ENCODE peak calls at places on chromosomes 12 and 14, in six cellular contexts. E is fibroblast of the conjunctiva; H is NCI-H774; I is progenitor cell of endocrine pancreas; K is stimulated activated CD4-positive, alpha-beta T cell treated with anti-CD3 and anti-CD28 coated beads, Interleukin-12 subunit alpha, Interleukin-12 subunit beta, amount 100 ng/mL, for 48 hours; N is ureter. S is an unnamed sample.

GRCh38 chr14:22691171-22691570 is 47.0 kb upstream of the OR6J1 start:
- DNase-seq in E (no peak), H (no peak), I (no peak), K (no peak), N (no peak), S (peak; percentile 94)

GRCh38 chr14:73168274-73168673 is 32.0 kb downstream of the PSEN1 start:
- DNase-seq in E (no peak), H (no peak), I (no peak), K (no peak), N (no peak), S (no peak)

GRCh38 chr12:108865169-108865568 is 7.8 kb upstream of the SSH1 start:
- DNase-seq in E (no peak), H (no peak), I (no peak), K (no peak), N (no peak), S (no peak)

GRCh38 chr12:62292761-62293446 is 32.7 kb downstream of the USP15 start:
- DNase-seq in E (no peak), H (no peak), I (no peak), K (no peak), N (no peak), S (no peak)

GRCh38 chr12:34126805-34127204 is 104.5 kb downstream of the ALG10 start:
- DNase-seq in E (no peak), H (no peak), I (no peak), K (no peak), N (no peak), S (no peak)

GRCh38 chr14:61553730-61554641 is 141.3 kb upstream of the HIF1A start:
- DNase-seq in E (peak; percentile 97), H (no peak), I (no peak), K (no peak), N (no peak), S (no peak)

GRCh38 chr14:54177861-54178591 is 218.8 kb upstream of the CDKN3 start:
- DNase-seq in E (no peak), H (no peak), I (no peak), K (no peak), N (no peak), S (peak; percentile 77)

GRCh38 chr14:34713681-34714319 is 593 bp downstream of the CFL2 start:
- DNase-seq in E (peak; percentile 47), H (no peak), I (no peak), K (peak; percentile 11), N (no peak), S (peak; percentile 70)

GRCh38 chr14:47675489-47676300 is at the start of gene MDGA2:
- DNase-seq in E (no peak), H (no peak), I (no peak), K (no peak), N (no peak), S (no peak)

GRCh38 chr14:50601405-50601804 is 41.5 kb downstream of the ATL1 start:
- DNase-seq in E (no peak), H (no peak), I (no peak), K (no peak), N (no peak), S (no peak)

GRCh38 chr14:104290756-104291122 is 152.4 kb downstream of the KIF26A start:
- DNase-seq in E (no peak), H (no peak), I (no peak), K (no peak), N (no peak), S (no peak)

GRCh38 chr12:14454098-14454907 is 88.8 kb downstream of the ATF7IP start:
- DNase-seq in E (no peak), H (peak; percentile 18), I (peak; percentile 25), K (no peak), N (no peak), S (peak; percentile 33)

GRCh38 chr12:52540531-52540930 is 12.4 kb downstream of the KRT71 start:
- DNase-seq in E (no peak), H (no peak), I (no peak), K (no peak), N (no peak), S (no peak)

S was measured in endothelial cell of umbilical vein.